ENCODE peak calls at places on chromosome 22, in nine cellular contexts. Y, K, Q, T, V, B, D, H and U are unnamed samples.

GRCh38 chr22:19885841-19886592 is 31.3 kb upstream of the GNB1L start:
- DNase-seq in Y (no peak), K (no peak), Q (peak), T (no peak), V (no peak), B (no peak), D (no peak), H (no peak), U (no peak)

GRCh38 chr22:49349181-49349835 is 478.4 kb downstream of the BRD1 start:
- DNase-seq in Y (no peak), K (no peak), Q (no peak), T (no peak), V (no peak), B (no peak), D (no peak), H (no peak), U (no peak)

GRCh38 chr22:31508536-31508935 is 12.2 kb downstream of the SFI1 start:
- DNase-seq in Y (no peak), K (no peak), Q (no peak), T (no peak), V (no peak), B (no peak), D (no peak), H (no peak), U (no peak)

GRCh38 chr22:17431179-17431578 is 61.9 kb downstream of the CECR2 start:
- DNase-seq in Y (peak), K (no peak), Q (no peak), T (peak), V (no peak), B (no peak), D (no peak), H (no peak), U (peak)

GRCh38 chr22:45639747-45640102 is 31.9 kb upstream of the ATXN10 start:
- DNase-seq in Y (peak), K (no peak), Q (no peak), T (no peak), V (no peak), B (no peak), D (no peak), H (no peak), U (no peak)

GRCh38 chr22:46585340-46586122 is 34.7 kb upstream of the GRAMD4 start:
- DNase-seq in Y (no peak), K (no peak), Q (no peak), T (no peak), V (no peak), B (no peak), D (no peak), H (no peak), U (no peak)

GRCh38 chr22:46618667-46619066 is 1.5 kb upstream of the GRAMD4 start:
- DNase-seq in Y (no peak), K (no peak), Q (no peak), T (no peak), V (no peak), B (no peak), D (no peak), H (peak), U (no peak)

GRCh38 chr22:33057363-33057995 is 702 bp downstream of the SYN3 start:
- DNase-seq in Y (no peak), K (no peak), Q (no peak), T (no peak), V (no peak), B (no peak), D (no peak), H (no peak), U (no peak)

GRCh38 chr22:26590525-26590858 is 560 bp upstream of the TPST2 start:
- DNase-seq in Y (no peak), K (peak), Q (no peak), T (peak), V (no peak), B (peak), D (no peak), H (no peak), U (no peak)

GRCh38 chr22:22021160-22021750 is 38.7 kb upstream of the TOP3B start:
- DNase-seq in Y (no peak), K (no peak), Q (no peak), T (no peak), V (no peak), B (no peak), D (no peak), H (no peak), U (no peak)

GRCh38 chr22:20154602-20155183 is 3.8 kb upstream of the CCDC188 start:
- DNase-seq in Y (peak), K (no peak), Q (no peak), T (no peak), V (no peak), B (no peak), D (no peak), H (no peak), U (no peak)

GRCh38 chr22:39439170-39439569 is 17.6 kb upstream of the MGAT3 start:
- DNase-seq in Y (peak), K (peak), Q (no peak), T (peak), V (no peak), B (no peak), D (no peak), H (no peak), U (peak)

GRCh38 chr22:27797793-27798525 is 3.6 kb downstream of the MN1 start:
- DNase-seq in Y (no peak), K (no peak), Q (peak), T (no peak), V (no peak), B (no peak), D (no peak), H (no peak), U (no peak)

GRCh38 chr22:31295831-31296230 is 3.5 kb upstream of the PIK3IP1 start:
- DNase-seq in Y (no peak), K (no peak), Q (no peak), T (peak), V (no peak), B (peak), D (no peak), H (no peak), U (peak)

GRCh38 chr22:27489265-27489675 is 312.3 kb downstream of the MN1 start:
- DNase-seq in Y (no peak), K (peak), Q (no peak), T (peak), V (no peak), B (no peak), D (no peak), H (no peak), U (peak)

GRCh38 chr22:46902998-46903916 is 140.8 kb downstream of the TBC1D22A start:
- DNase-seq in Y (no peak), K (no peak), Q (no peak), T (no peak), V (no peak), B (no peak), D (no peak), H (no peak), U (no peak)

GRCh38 chr22:46561435-46561905 is 24.1 kb upstream of the CELSR1 start:
- DNase-seq in Y (peak), K (no peak), Q (no peak), T (no peak), V (peak), B (no peak), D (peak), H (no peak), U (peak)

GRCh38 chr22:29112102-29112501 is 39.3 kb downstream of the KREMEN1 start:
- DNase-seq in Y (no peak), K (no peak), Q (no peak), T (no peak), V (no peak), B (no peak), D (no peak), H (no peak), U (no peak)

GRCh38 chr22:30241576-30242371 is 4.8 kb downstream of the LIF start:
- DNase-seq in Y (no peak), K (no peak), Q (no peak), T (peak), V (no peak), B (no peak), D (no peak), H (no peak), U (peak)

GRCh38 chr22:44697423-44698179 is 4.4 kb upstream of the PRR5 start:
- DNase-seq in Y (peak), K (peak), Q (peak), T (peak), V (peak), B (peak), D (peak), H (peak), U (peak)

GRCh38 chr22:50105529-50106100 is 15.8 kb downstream of the MOV10L1 start:
- DNase-seq in Y (no peak), K (peak), Q (no peak), T (peak), V (no peak), B (no peak), D (no peak), H (no peak), U (peak)

GRCh38 chr22:40524392-40525249 is 111.9 kb downstream of the MRTFA start:
- DNase-seq in Y (peak), K (no peak), Q (no peak), T (peak), V (no peak), B (no peak), D (no peak), H (no peak), U (peak)
- TF ChIP-seq CTCF in Y (peak), K (peak), Q (no peak), T (peak), V (peak), B (no peak), D (no peak), H (no peak), U (peak)

DNA sequence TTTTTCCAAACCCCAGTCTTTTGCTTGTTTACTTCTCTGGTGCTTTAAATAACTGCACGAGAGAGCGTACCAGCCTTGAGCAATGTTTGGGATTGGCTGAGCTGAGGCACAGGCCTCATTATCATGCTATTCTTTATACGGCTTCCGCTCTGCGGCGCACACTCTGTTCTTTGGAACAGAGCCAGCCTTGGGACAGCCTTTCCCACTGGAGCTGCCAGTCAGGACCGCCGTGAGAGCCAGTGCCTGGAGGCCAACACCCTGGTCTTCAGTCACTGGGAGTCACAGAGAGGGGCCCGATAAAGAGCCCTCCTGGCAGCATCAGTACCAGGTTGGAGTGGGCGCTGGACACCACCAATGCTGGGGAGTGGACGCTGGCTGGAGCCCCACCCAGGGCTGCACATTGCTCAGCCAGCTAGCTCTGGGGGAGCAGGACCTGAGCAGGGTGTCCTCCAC is 125.6 kb downstream of the BCR start:
- DNase-seq in Y (no peak), K (peak), Q (peak), T (peak), V (no peak), B (peak), D (peak), H (peak), U (peak)
- H3K4me3 ChIP-seq in Y (no peak), K (no peak), Q (no peak), T (no peak), V (no peak), B (no peak), D (no peak), H (no peak), U (no peak)

DNA sequence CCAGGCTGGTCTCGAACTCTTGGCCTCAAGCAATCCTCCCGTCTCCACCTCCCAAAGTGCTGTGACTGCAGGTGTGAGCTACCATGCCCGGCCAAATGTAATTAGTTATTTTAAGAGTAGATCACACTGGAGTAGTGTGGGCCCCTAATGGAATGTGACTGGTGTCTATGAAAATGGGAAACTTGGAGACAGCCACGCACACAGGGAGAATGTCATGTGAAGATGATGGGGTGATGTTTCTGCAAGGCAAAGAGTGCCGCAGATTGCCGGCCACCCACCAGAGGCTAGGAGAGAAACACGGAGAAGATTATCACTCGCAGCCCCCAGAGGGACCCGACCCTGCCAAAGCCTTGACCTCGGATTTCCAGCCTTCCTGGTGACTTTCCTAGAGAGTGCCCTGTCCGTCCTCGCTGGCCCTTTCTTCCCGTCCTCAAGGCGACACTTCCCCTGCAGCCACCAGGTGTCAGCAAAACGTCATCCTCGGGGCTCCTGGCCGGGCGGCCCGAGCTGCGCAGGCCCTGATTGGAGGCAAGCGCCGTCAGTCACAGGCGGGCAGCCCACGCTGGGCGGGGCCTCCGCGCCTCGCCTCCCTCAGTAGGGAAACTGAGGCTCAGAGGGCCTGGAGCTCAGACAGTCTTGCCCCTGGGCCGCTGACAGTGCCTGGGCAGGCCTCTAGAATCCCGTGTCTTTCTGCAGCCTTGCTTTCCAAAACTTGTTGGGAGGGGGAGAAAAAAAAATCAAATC is 16.3 kb downstream of the CRYBB2 start:
- DNase-seq in Y (peak), K (peak), Q (peak), T (peak), V (peak), B (peak), D (peak), H (peak), U (peak)
- TF ChIP-seq CTCF in Y (peak), K (peak), Q (peak), T (peak), V (peak), B (peak), D (peak), H (peak), U (peak)

DNA sequence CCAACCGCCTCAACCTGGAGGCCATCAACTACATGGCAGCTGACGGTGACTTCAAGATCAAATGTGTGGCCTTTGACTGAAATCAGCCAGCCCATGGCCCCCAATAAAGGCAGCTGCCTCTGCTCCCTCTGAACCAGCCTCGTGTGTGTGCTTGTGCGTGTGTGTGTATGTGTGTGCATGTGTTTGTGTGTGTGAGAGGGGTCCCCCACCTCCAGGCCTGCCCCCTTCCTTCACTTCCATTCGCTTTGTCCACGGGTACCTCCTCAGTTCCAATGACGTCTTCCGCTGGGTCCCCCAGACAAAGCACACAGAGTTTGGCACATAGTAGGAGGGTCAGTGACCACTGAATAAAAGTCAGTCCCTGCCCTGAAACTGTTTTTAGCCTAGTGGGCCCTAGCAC is 4.2 kb downstream of the LGALS1 start:
- DNase-seq in Y (no peak), K (no peak), Q (no peak), T (no peak), V (no peak), B (no peak), D (no peak), H (no peak), U (no peak)
- H3K4me3 ChIP-seq in Y (no peak), K (no peak), Q (no peak), T (no peak), V (no peak), B (no peak), D (no peak), H (no peak), U (no peak)